ENCODE peak calls at places on chromosome 4, in six cellular contexts. F is H4, O is heart left ventricle, K is esophagus squamous epithelium, P is frontal cortex, V is substantia nigra. L is an unnamed sample.

GRCh38 chr4:1330761-1331590 is 16.0 kb upstream of the UVSSA start:
- DNase-seq in F (no peak), O (peak), K (no peak), P (no peak), V (no peak), L (no peak)

GRCh38 chr4:43992552-43992951 is 456.1 kb downstream of the KCTD8 start:
- DNase-seq in F (no peak), O (no peak), K (no peak), P (no peak), V (no peak), L (no peak)

GRCh38 chr4:169068423-169068822 is 58.4 kb upstream of the CBR4 start:
- DNase-seq in F (no peak), O (no peak), K (no peak), P (no peak), V (no peak), L (no peak)

GRCh38 chr4:78588894-78589545 is 37.5 kb downstream of the ANXA3 start:
- DNase-seq in F (no peak), O (no peak), K (no peak), P (no peak), V (no peak), L (no peak)

GRCh38 chr4:80989921-80990544 is 40.5 kb upstream of the BMP3 start:
- DNase-seq in F (peak), O (no peak), K (no peak), P (no peak), V (no peak), L (peak)

GRCh38 chr4:141132689-141133145 is 552 bp downstream of the RNF150 start:
- DNase-seq in F (no peak), O (peak), K (no peak), P (peak), V (peak), L (peak)

GRCh38 chr4:72295966-72296557 is 264.3 kb downstream of the NPFFR2 start:
- DNase-seq in F (peak), O (no peak), K (no peak), P (no peak), V (no peak), L (peak)

GRCh38 chr4:8204576-8205227 is 5.6 kb downstream of the SH3TC1 start:
- DNase-seq in F (no peak), O (no peak), K (no peak), P (no peak), V (no peak), L (no peak)

GRCh38 chr4:28523791-28524190 is 1663.2 kb downstream of the STIM2 start:
- DNase-seq in F (no peak), O (no peak), K (no peak), P (no peak), V (no peak), L (no peak)

GRCh38 chr4:131091896-131092295 is 1995.9 kb downstream of the C4orf33 start:
- DNase-seq in F (peak), O (no peak), K (no peak), P (no peak), V (no peak), L (peak)

L was measured in COLO829.